ENCODE peak calls at places on chromosomes 16 and 17, in five cellular contexts. B is T-helper 2 cell; H is trophoblast cell; D is activated CD8-positive, alpha-beta memory T cell treated with anti-CD3 and anti-CD28 coated beads for 1 hour; C is stimulated activated CD4-positive, alpha-beta T cell treated with anti-CD3 and anti-CD28 coated beads, Interleukin-1b, Interleukin-23, amount 100 ng/mL, for 1 hour. U is an unnamed sample.

GRCh38 chr17:6066183-6066948 is 3.8 kb upstream of the WSCD1 start:
- DNase-seq in C (no peak), D (no peak), H (no peak), B (no peak), U (no peak)

GRCh38 chr16:2482181-2483107 is 7.5 kb downstream of the TBC1D24 start:
- DNase-seq in B (no peak), D (no peak), H (no peak), C (no peak), U (no peak)

GRCh38 chr16:24736758-24737157 is 7.3 kb downstream of the TNRC6A start:
- DNase-seq in D (no peak), C (no peak), H (no peak), B (no peak), U (peak)

GRCh38 chr17:13403982-13404931 is 197.5 kb downstream of the HS3ST3A1 start:
- DNase-seq in D (no peak), H (no peak), C (no peak), B (no peak), U (no peak)

GRCh38 chr16:30741461-30741914 is 6.7 kb upstream of the PHKG2 start:
- DNase-seq in D (no peak), C (no peak), H (peak), B (no peak), U (peak)

GRCh38 chr17:38751803-38752118 is 780 bp upstream of the PSMB3 start:
- DNase-seq in C (peak), B (peak), D (peak), H (peak), U (peak)

GRCh38 chr17:20091161-20092029 is 82.2 kb downstream of the SPECC1 start:
- DNase-seq in H (no peak), C (no peak), B (no peak), D (no peak), U (no peak)

GRCh38 chr16:19595043-19595767 is 39.7 kb downstream of the VPS35L start:
- DNase-seq in D (no peak), C (no peak), H (peak), B (no peak), U (peak)

GRCh38 chr16:11726008-11726407 is 16.6 kb downstream of the TXNDC11 start:
- DNase-seq in C (no peak), B (no peak), H (no peak), D (no peak), U (no peak)

U was measured in HT-29.